ENCODE peak calls at places on chromosomes 12 and 14, in nine cellular contexts. S is tibial artery; J is natural killer cell; X is progenitor cell of endocrine pancreas; B is fibroblast of the aortic adventitia; C is CD8-positive, alpha-beta T cell; A is GM13977; T is IMR-90; V is neural progenitor cell. L is an unnamed sample.
A peak's percentile ranks its signal among the peaks of the same experiment; 100 is the strongest.

GRCh38 chr12:117033382-117034045 is 65.7 kb downstream of the TESC start:
- DNase-seq in S (no peak), J (no peak), X (no peak), B (no peak), C (no peak), A (no peak), T (no peak), V (no peak), L (no peak)

GRCh38 chr14:57486767-57487379 is 6.8 kb downstream of the CCDC198 start:
- DNase-seq in S (no peak), J (no peak), X (no peak), B (peak; percentile 57), C (no peak), A (no peak), T (peak; percentile 41), V (peak; percentile 72), L (no peak)

GRCh38 chr12:70885952-70886351 is 34.6 kb downstream of the PTPRR start:
- DNase-seq in S (no peak), J (no peak), X (no peak), B (peak; percentile 16), C (no peak), A (no peak), T (no peak), V (no peak), L (no peak)

GRCh38 chr12:9920451-9920850 is 11.7 kb downstream of the CLEC2A start:
- DNase-seq in S (no peak), J (no peak), X (no peak), B (no peak), C (no peak), A (no peak), T (no peak), V (no peak), L (no peak)

GRCh38 chr14:81435578-81436295 is 35.6 kb upstream of the STON2 start:
- DNase-seq in S (peak; percentile 44), J (no peak), X (peak; percentile 57), B (peak; percentile 28), C (no peak), A (peak; percentile 55), T (peak; percentile 2), V (peak; percentile 88), L (peak; percentile 66)

GRCh38 chr12:104344682-104345081 is 41.1 kb downstream of the EID3 start:
- DNase-seq in S (no peak), J (no peak), X (no peak), B (no peak), C (no peak), A (no peak), T (no peak), V (no peak), L (no peak)

GRCh38 chr14:104011824-104012517 is 69.6 kb upstream of the RD3L start:
- DNase-seq in S (no peak), J (no peak), X (no peak), B (no peak), C (no peak), A (no peak), T (no peak), V (no peak), L (no peak)

GRCh38 chr12:21220266-21220665 is 89.3 kb downstream of the SLCO1B1 start:
- DNase-seq in S (no peak), J (no peak), X (no peak), B (no peak), C (no peak), A (no peak), T (no peak), V (no peak), L (no peak)

GRCh38 chr14:53542692-53543091 is 389.6 kb upstream of the DDHD1 start:
- DNase-seq in S (no peak), J (no peak), X (no peak), B (peak; percentile 50), C (no peak), A (no peak), T (peak; percentile 28), V (no peak), L (peak; percentile 18)

GRCh38 chr14:100736269-100737180 is 9.8 kb downstream of the DLK1 start:
- DNase-seq in S (no peak), J (no peak), X (no peak), B (no peak), C (no peak), A (no peak), T (no peak), V (peak; percentile 57), L (no peak)

GRCh38 chr14:69612014-69612758 is 790 bp downstream of the SUSD6 start:
- DNase-seq in S (no peak), J (no peak), X (no peak), B (no peak), C (peak; percentile 53), A (no peak), T (peak; percentile 23), V (peak; percentile 80), L (peak; percentile 39)

GRCh38 chr14:55212611-55213010 is 21.2 kb upstream of the DLGAP5 start:
- DNase-seq in S (no peak), J (no peak), X (no peak), B (no peak), C (no peak), A (no peak), T (no peak), V (no peak), L (no peak)

GRCh38 chr14:105416671-105417070 is 3.0 kb upstream of the MTA1 start:
- DNase-seq in S (no peak), J (no peak), X (no peak), B (no peak), C (no peak), A (no peak), T (no peak), V (no peak), L (no peak)

GRCh38 chr12:96365604-96366230 is 34.5 kb downstream of the CDK17 start:
- DNase-seq in S (no peak), J (no peak), X (no peak), B (peak; percentile 59), C (no peak), A (no peak), T (no peak), V (no peak), L (no peak)

GRCh38 chr12:82361461-82361915 is 3.2 kb downstream of the METTL25 start:
- DNase-seq in S (no peak), J (no peak), X (no peak), B (no peak), C (no peak), A (no peak), T (no peak), V (no peak), L (no peak)

GRCh38 chr12:93763746-93764147 is 86.6 kb downstream of the CRADD start:
- DNase-seq in S (no peak), J (no peak), X (no peak), B (no peak), C (no peak), A (no peak), T (no peak), V (peak; percentile 31), L (no peak)
- TF ChIP-seq CTCF in S (no peak), J (no peak), X (no peak), B (no peak), C (no peak), A (peak; percentile 27), T (no peak), V (no peak), L (no peak)

GRCh38 chr14:60357551-60357930 is 108.5 kb downstream of the PPM1A start:
- DNase-seq in S (no peak), J (no peak), X (no peak), B (no peak), C (no peak), A (no peak), T (no peak), V (peak; percentile 40), L (no peak)
- TF ChIP-seq CTCF in S (no peak), J (no peak), X (no peak), B (no peak), C (no peak), A (no peak), T (no peak), V (no peak), L (no peak)

GRCh38 chr12:107318554-107318803 is 225.1 kb upstream of the CRY1 start:
- DNase-seq in S (no peak), J (no peak), X (no peak), B (no peak), C (no peak), A (no peak), T (no peak), V (no peak), L (no peak)

GRCh38 chr12:107320031-107320928 is 226.9 kb upstream of the CRY1 start:
- DNase-seq in S (no peak), J (peak; percentile 54), X (no peak), B (peak; percentile 63), C (peak; percentile 74), A (peak; percentile 34), T (peak; percentile 61), V (peak; percentile 76), L (peak; percentile 48)

GRCh38 chr12:107319536-107320030 is 226.2 kb upstream of the CRY1 start:
- DNase-seq in S (no peak), J (no peak), X (no peak), B (no peak), C (peak; percentile 19), A (peak; percentile 30), T (no peak), V (peak; percentile 57), L (peak; percentile 5)

GRCh38 chr12:107318804-107319535 is 225.6 kb upstream of the CRY1 start:
- DNase-seq in S (no peak), J (peak; percentile 26), X (peak; percentile 23), B (peak; percentile 63), C (peak; percentile 19), A (peak; percentile 36), T (peak; percentile 51), V (peak; percentile 78), L (peak; percentile 47)

DNA sequence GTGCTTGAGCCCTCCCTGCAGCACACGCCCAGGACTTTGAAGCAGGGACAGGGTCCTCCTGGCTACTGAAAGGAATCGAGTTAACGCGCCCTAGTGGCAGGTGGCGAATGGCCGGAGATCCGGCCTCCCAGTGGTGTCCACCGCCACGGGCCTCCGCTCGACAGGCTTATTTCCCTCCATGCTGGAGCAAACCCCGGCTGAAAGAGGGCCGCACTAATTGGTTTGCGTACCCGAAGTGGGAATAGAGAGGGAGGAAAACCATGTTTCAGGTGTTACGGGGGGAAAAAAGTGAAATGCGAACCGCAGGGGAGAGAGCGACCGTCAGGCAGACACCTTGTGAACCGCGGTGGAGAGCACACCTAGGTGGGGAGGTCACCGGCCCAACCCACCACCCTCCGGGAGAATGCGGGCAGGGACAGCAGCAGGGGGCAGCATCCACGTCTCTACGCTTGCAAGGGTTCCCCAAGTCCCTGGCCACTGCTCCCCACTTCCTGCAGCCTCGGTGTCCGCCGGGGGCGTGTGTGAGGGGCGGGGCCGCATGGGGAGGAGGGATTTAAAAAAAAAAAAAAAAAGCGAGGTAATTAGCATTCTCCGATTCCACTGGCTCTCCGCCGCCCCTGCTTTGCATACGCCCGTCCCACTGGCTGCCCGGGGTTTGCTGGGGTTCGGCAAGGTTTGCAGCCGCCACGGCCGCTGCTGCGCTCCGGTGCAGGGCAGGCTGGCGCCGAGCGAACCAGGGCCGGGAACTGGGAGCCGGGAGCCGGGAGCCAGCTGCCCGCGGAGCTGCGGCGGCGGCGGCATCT is 224.6 kb upstream of the CRY1 start:
- DNase-seq in S (peak; percentile 49), J (peak; percentile 77), X (peak; percentile 82), B (peak; percentile 90), C (peak; percentile 82), A (peak; percentile 81), T (peak; percentile 88), V (peak; percentile 98), L (peak; percentile 86)
- TF ChIP-seq CTCF in S (no peak), J (peak; percentile 19), X (peak; percentile 57), B (peak; percentile 5), C (peak; percentile 48), A (no peak), T (no peak), V (peak; percentile 61), L (peak; percentile 34)

GRCh38 chr12:51663390-51663789 is 72.4 kb downstream of the SCN8A start:
- DNase-seq in S (no peak), J (no peak), X (no peak), B (no peak), C (no peak), A (no peak), T (no peak), V (no peak), L (no peak)
- TF ChIP-seq CTCF in S (no peak), J (no peak), X (no peak), B (no peak), C (no peak), A (no peak), T (no peak), V (no peak), L (no peak)